ENCODE peak calls at places on chromosome 11, in five cellular contexts. O is IMR-90, B is PC-9, H is neural progenitor cell, L is GM23248. A is an unnamed sample.

GRCh38 chr11:38256436-38256835 is 1658.4 kb upstream of the RAG2 start:
- DNase-seq in O (no peak), H (no peak), L (no peak), B (no peak), A (no peak)

GRCh38 chr11:12361650-12362049 is 15.7 kb upstream of the PARVA start:
- DNase-seq in H (no peak), O (peak; percentile 22), B (no peak), L (no peak), A (no peak)

GRCh38 chr11:61369372-61370348 is 7.5 kb downstream of the TMEM138 start:
- DNase-seq in B (no peak), L (peak; percentile 84), H (no peak), O (peak; percentile 99), A (peak; percentile 96)

GRCh38 chr11:22082178-22082577 is 110.7 kb upstream of the ANO5 start:
- DNase-seq in O (no peak), H (no peak), L (no peak), B (no peak), A (no peak)

GRCh38 chr11:2265396-2265795 is 5.0 kb downstream of the ASCL2 start:
- DNase-seq in L (no peak), B (no peak), O (no peak), H (no peak), A (no peak)

GRCh38 chr11:94641167-94641761 is 74.1 kb downstream of the PIWIL4 start:
- DNase-seq in B (no peak), H (no peak), O (no peak), L (no peak), A (no peak)

GRCh38 chr11:72373163-72373562 is 61.2 kb downstream of the CLPB start:
- DNase-seq in H (no peak), B (no peak), O (no peak), L (no peak), A (peak; percentile 21)

GRCh38 chr11:87143663-87144062 is 105.9 kb downstream of the TMEM135 start:
- DNase-seq in B (no peak), L (no peak), O (no peak), H (no peak), A (no peak)

GRCh38 chr11:110243804-110244203 is 52.6 kb downstream of the RDX start:
- DNase-seq in L (no peak), B (no peak), O (no peak), H (no peak), A (no peak)

GRCh38 chr11:42239102-42239501 is 779.6 kb upstream of the LRRC4C start:
- DNase-seq in H (no peak), B (no peak), O (no peak), L (peak; percentile 17), A (peak; percentile 96)

GRCh38 chr11:78954261-78954660 is 379.6 kb upstream of the NARS2 start:
- DNase-seq in H (no peak), O (no peak), L (no peak), B (no peak), A (no peak)

GRCh38 chr11:59401262-59401552 is 25.0 kb downstream of the OR5A2 start:
- DNase-seq in H (no peak), B (no peak), L (no peak), O (no peak), A (no peak)

GRCh38 chr11:59403546-59403945 is 22.7 kb downstream of the OR5A2 start:
- DNase-seq in B (no peak), L (no peak), H (peak; percentile 12), O (no peak), A (no peak)

DNA sequence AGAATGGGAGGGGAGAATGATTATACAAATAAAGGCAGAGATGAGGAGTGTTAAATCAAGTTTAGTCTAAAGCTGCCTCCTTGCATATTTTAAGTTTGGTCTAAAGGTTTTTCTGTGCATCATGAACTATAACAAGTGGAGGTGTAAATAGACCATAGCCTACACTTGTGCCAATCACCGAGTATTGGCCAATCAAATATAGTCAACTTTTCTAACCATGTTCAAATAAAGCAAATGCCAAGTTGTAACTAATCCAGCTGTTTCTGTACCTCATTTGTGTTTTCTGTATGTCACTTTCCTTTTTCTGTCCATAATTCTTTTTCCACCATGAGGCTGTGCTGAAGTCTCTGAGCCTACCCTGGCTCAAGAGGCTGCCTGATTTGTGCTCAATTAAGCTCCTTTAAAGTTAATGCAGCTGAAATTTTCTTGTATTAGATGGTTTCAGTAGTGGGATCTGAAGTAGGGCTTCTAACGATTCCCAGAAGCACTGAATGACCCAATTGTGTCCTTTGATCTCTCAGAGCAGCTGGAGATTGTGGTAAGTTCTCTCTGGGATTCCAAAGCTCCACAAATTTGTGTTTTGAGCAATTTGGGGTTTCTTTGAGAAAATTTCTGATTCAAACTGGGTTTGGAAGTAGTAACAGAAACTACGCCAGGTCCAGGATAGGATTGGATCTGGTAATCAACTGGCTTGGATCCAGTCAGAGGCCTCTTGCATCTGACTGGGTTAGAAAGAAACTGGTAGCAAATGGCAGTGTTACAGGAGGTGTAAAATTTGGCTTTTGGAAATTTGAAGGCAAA is 25.6 kb downstream of the OR5A2 start:
- DNase-seq in B (no peak), O (no peak), L (no peak), H (no peak), A (no peak)
- H3K9me3 ChIP-seq in B (peaks cover 16% of the 10 kb centered on the region), O (no peaks in the 10 kb centered on the region), L (no peaks in the 10 kb centered on the region), H (peaks cover 37% of the 10 kb centered on the region), A (no peaks in the 10 kb centered on the region)

GRCh38 chr11:119101367-119101758 is 290 bp downstream of the DPAGT1 start:
- DNase-seq in B (no peak), H (no peak), L (no peak), O (no peak), A (no peak)

GRCh38 chr11:119101759-119102423 is at the start of gene DPAGT1:
- DNase-seq in L (peak; percentile 98), H (peak; percentile 96), B (peak; percentile 85), O (peak; percentile 97), A (peak; percentile 98)

GRCh38 chr11:119100960-119101349 is 698 bp downstream of the DPAGT1 start:
- DNase-seq in L (peak; percentile 16), O (no peak), H (peak; percentile 48), B (no peak), A (no peak)

GRCh38 chr11:119106564-119107537 is at the start of gene C2CD2L:
- DNase-seq in O (peak; percentile 83), H (peak; percentile 95), B (peak; percentile 87), L (peak; percentile 98), A (peak; percentile 88)

DNA sequence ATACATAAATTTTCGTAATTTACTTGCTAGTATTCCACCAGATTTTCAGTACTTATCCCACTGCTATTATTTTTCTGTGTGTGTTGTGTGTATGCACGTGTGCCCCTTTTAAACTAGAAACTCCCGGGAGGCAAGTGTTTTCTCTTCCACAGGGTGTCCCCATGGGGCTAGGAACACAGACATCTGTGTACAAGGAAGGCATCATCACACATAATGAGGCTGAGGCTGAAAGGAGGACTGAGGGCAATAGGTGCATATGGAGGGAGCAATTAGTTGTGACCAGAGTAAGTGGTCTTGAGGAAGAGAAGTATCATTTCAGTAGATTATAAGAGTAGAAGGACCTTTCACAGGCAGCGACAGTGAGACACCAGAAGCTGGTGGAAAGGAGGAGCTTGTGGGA is 2.1 kb upstream of the DPAGT1 start:
- DNase-seq in B (no peak), H (no peak), O (no peak), L (no peak), A (no peak)
- H3K4me2 ChIP-seq in B (no peak overlapping the region), H (no peak overlapping the region), O (no peak overlapping the region), L (no peak overlapping the region), A (no peak overlapping the region)

GRCh38 chr11:112132737-112133136 is 31.2 kb downstream of the IL18 start:
- DNase-seq in H (no peak), B (no peak), O (no peak), L (no peak), A (no peak)

GRCh38 chr11:112134473-112134872 is 29.4 kb downstream of the IL18 start:
- DNase-seq in L (no peak), B (no peak), H (no peak), O (no peak), A (no peak)

GRCh38 chr11:112129656-112130055 is 34.2 kb downstream of the IL18 start:
- DNase-seq in L (no peak), B (no peak), O (no peak), H (no peak), A (no peak)

GRCh38 chr11:112127056-112127455 is 36.8 kb downstream of the IL18 start:
- DNase-seq in O (no peak), L (no peak), B (no peak), H (no peak), A (no peak)

DNA sequence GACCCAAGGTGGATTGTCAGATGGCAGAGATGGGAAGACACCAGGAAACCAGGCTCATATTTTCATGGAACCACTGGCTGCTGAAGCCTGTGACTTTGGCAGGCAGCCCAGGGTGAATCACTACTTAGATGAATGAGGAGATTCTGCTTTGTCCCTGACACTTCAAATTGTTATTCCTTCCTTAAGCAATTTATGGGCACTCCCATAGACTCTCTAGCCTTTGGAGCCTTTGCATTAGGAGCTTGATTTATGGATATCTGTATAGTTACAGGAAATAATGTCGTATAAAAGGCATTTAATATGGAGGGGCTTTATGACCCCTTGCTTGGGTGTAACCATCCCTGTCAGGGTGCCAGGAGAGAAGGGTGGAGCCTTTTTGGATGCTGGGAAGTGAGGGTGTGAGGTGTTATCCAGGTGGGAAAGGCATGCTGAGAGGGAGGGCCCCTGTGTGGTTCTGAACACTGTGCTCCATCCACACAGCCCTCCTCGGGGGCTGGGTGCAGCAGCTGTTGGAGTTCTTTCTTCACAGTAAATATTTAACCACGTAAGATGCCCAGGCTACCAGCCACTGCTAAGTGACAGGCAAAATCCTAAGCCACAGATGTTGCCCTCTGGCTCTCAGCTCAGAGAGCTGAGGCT is 35.3 kb downstream of the IL18 start:
- DNase-seq in B (peak; percentile 81), L (peak; percentile 92), H (no peak), O (peak; percentile 85), A (peak; percentile 80)
- H3K27ac ChIP-seq in B (peak overlapping the region; percentile 25), L (no peak overlapping the region), H (no peak overlapping the region), O (no peak overlapping the region), A (no peak overlapping the region)

GRCh38 chr11:70715166-70715565 is 316.8 kb downstream of the CTTN start:
- DNase-seq in L (no peak), O (no peak), H (no peak), B (no peak), A (no peak)
- H3K9me3 ChIP-seq in L (no peaks in the 10 kb centered on the region), O (no peaks in the 10 kb centered on the region), H (no peaks in the 10 kb centered on the region), B (no peaks in the 10 kb centered on the region), A (no peaks in the 10 kb centered on the region)

GRCh38 chr11:118007040-118007439 is 20.8 kb downstream of the IL10RA start:
- DNase-seq in O (no peak), L (no peak), B (no peak), H (no peak), A (no peak)

GRCh38 chr11:118004543-118005223 is 18.5 kb downstream of the IL10RA start:
- DNase-seq in B (no peak), O (no peak), H (no peak), L (no peak), A (no peak)

GRCh38 chr11:118008271-118008903 is 22.2 kb downstream of the IL10RA start:
- DNase-seq in B (no peak), H (no peak), O (no peak), L (no peak), A (no peak)

GRCh38 chr11:118005224-118006152 is 19.3 kb downstream of the IL10RA start:
- DNase-seq in B (no peak), L (no peak), H (no peak), O (no peak), A (no peak)

DNA sequence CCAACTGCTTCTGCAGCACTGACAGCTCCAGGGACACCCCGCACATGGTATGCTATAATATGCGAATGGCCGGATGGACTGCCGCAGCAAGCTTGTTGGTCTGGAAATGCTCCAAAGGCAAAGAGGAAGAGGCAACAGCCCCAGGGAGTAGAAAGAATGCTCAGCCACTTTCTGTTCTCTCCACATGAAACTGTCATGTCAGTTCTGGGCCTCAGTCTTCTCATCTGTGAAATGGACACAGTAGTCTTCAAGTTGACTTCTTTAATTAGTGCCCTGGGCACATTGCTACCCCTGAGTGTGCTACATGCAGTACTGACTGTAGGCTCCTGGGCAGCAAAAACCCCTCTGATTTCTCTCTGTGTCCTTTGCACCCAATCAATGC is 19.9 kb downstream of the IL10RA start:
- DNase-seq in H (no peak), L (no peak), B (no peak), O (no peak), A (no peak)
- H3K4me2 ChIP-seq in H (no peak overlapping the region), L (no peak overlapping the region), B (no peak overlapping the region), O (no peak overlapping the region), A (no peak overlapping the region)

GRCh38 chr11:125173027-125173426 is 8.5 kb downstream of the PKNOX2 start:
- DNase-seq in H (no peak), O (no peak), B (no peak), L (no peak), A (no peak)
- H3K27ac ChIP-seq in H (no peak overlapping the region), O (no peak overlapping the region), B (no peak overlapping the region), L (no peak overlapping the region), A (no peak overlapping the region)